ENCODE peak calls at places on chromosome 20, in ten cellular contexts. One of them, this sample, is unnamed.
A peak's percentile ranks its signal among the peaks of the same experiment; 100 is the strongest.

GRCh38 chr20:43844778-43845614 is 69.7 kb upstream of the TOX2 start:
- DNase-seq in breast epithelium: no peak
- DNase-seq in Calu3: no peak
- DNase-seq in gastrocnemius medialis: no peak
- DNase-seq in endothelial cell: no peak
- DNase-seq in tibial nerve: no peak
- DNase-seq in HCT116: peak; percentile 74
- DNase-seq in fibroblast of mammary gland: peak; percentile 97
- DNase-seq in fibroblast of lung: peak; percentile 96
- DNase-seq in MCF 10A: peak; percentile 68
- DNase-seq in this sample: no peak

GRCh38 chr20:44973053-44973452 is 6.7 kb downstream of the STK4 start:
- DNase-seq in Calu3: no peak
- DNase-seq in MCF 10A: peak; percentile 34
- DNase-seq in tibial nerve: no peak
- DNase-seq in breast epithelium: no peak
- DNase-seq in fibroblast of lung: no peak
- DNase-seq in fibroblast of mammary gland: no peak
- DNase-seq in HCT116: no peak
- DNase-seq in gastrocnemius medialis: no peak
- DNase-seq in endothelial cell: no peak
- DNase-seq in this sample: no peak

GRCh38 chr20:20286061-20286460 is 81.8 kb upstream of the INSM1 start:
- DNase-seq in fibroblast of mammary gland: no peak
- DNase-seq in Calu3: no peak
- DNase-seq in breast epithelium: no peak
- DNase-seq in HCT116: no peak
- DNase-seq in endothelial cell: no peak
- DNase-seq in tibial nerve: no peak
- DNase-seq in fibroblast of lung: no peak
- DNase-seq in MCF 10A: no peak
- DNase-seq in gastrocnemius medialis: no peak
- DNase-seq in this sample: no peak

GRCh38 chr20:881051-881820 is 34.9 kb downstream of the ANGPT4 start:
- DNase-seq in tibial nerve: no peak
- DNase-seq in MCF 10A: peak; percentile 94
- DNase-seq in breast epithelium: no peak
- DNase-seq in fibroblast of mammary gland: peak; percentile 52
- DNase-seq in fibroblast of lung: peak; percentile 23
- DNase-seq in Calu3: peak; percentile 58
- DNase-seq in endothelial cell: no peak
- DNase-seq in gastrocnemius medialis: no peak
- DNase-seq in HCT116: peak; percentile 74
- DNase-seq in this sample: no peak

GRCh38 chr20:54355631-54356280 is 119.6 kb upstream of the DOK5 start:
- DNase-seq in fibroblast of mammary gland: peak; percentile 13
- DNase-seq in fibroblast of lung: peak; percentile 53
- DNase-seq in Calu3: no peak
- DNase-seq in gastrocnemius medialis: no peak
- DNase-seq in endothelial cell: no peak
- DNase-seq in MCF 10A: peak; percentile 49
- DNase-seq in breast epithelium: no peak
- DNase-seq in tibial nerve: no peak
- DNase-seq in HCT116: no peak
- DNase-seq in this sample: no peak

GRCh38 chr20:31822421-31823330 is 3.5 kb downstream of the MYLK2 start:
- DNase-seq in HCT116: no peak
- DNase-seq in gastrocnemius medialis: peak; percentile 81
- DNase-seq in endothelial cell: peak; percentile 86
- DNase-seq in breast epithelium: peak; percentile 80
- DNase-seq in Calu3: peak; percentile 88
- DNase-seq in fibroblast of mammary gland: peak; percentile 48
- DNase-seq in tibial nerve: peak; percentile 79
- DNase-seq in MCF 10A: peak; percentile 70
- DNase-seq in fibroblast of lung: peak; percentile 62
- DNase-seq in this sample: peak; percentile 91

GRCh38 chr20:62685781-62686555 is 22.7 kb upstream of the NTSR1 start:
- DNase-seq in fibroblast of lung: no peak
- DNase-seq in Calu3: no peak
- DNase-seq in fibroblast of mammary gland: no peak
- DNase-seq in endothelial cell: no peak
- DNase-seq in tibial nerve: peak; percentile 22
- DNase-seq in breast epithelium: no peak
- DNase-seq in gastrocnemius medialis: no peak
- DNase-seq in HCT116: no peak
- DNase-seq in MCF 10A: no peak
- DNase-seq in this sample: no peak

GRCh38 chr20:36322131-36322530 is 16.0 kb downstream of the DLGAP4 start:
- DNase-seq in gastrocnemius medialis: no peak
- DNase-seq in breast epithelium: no peak
- DNase-seq in tibial nerve: no peak
- DNase-seq in fibroblast of mammary gland: no peak
- DNase-seq in endothelial cell: no peak
- DNase-seq in HCT116: no peak
- DNase-seq in fibroblast of lung: no peak
- DNase-seq in Calu3: no peak
- DNase-seq in MCF 10A: no peak
- DNase-seq in this sample: peak; percentile 52

GRCh38 chr20:24782801-24783630 is 166.1 kb upstream of the CST7 start:
- DNase-seq in Calu3: no peak
- DNase-seq in endothelial cell: peak; percentile 49
- DNase-seq in fibroblast of lung: no peak
- DNase-seq in fibroblast of mammary gland: no peak
- DNase-seq in HCT116: no peak
- DNase-seq in gastrocnemius medialis: no peak
- DNase-seq in breast epithelium: no peak
- DNase-seq in MCF 10A: no peak
- DNase-seq in tibial nerve: no peak
- DNase-seq in this sample: peak; percentile 84

GRCh38 chr20:21436186-21436585 is 38.9 kb upstream of the NKX2-4 start:
- DNase-seq in HCT116: peak; percentile 18
- DNase-seq in endothelial cell: no peak
- DNase-seq in tibial nerve: no peak
- DNase-seq in gastrocnemius medialis: no peak
- DNase-seq in fibroblast of lung: peak; percentile 23
- DNase-seq in MCF 10A: peak; percentile 54
- DNase-seq in breast epithelium: no peak
- DNase-seq in Calu3: no peak
- DNase-seq in fibroblast of mammary gland: peak; percentile 68
- DNase-seq in this sample: no peak

GRCh38 chr20:48460681-48461080 is 367.1 kb downstream of the PREX1 start:
- DNase-seq in HCT116: no peak
- DNase-seq in tibial nerve: no peak
- DNase-seq in MCF 10A: no peak
- DNase-seq in endothelial cell: no peak
- DNase-seq in fibroblast of lung: no peak
- DNase-seq in Calu3: no peak
- DNase-seq in fibroblast of mammary gland: no peak
- DNase-seq in breast epithelium: peak; percentile 20
- DNase-seq in gastrocnemius medialis: no peak
- DNase-seq in this sample: no peak

GRCh38 chr20:35303382-35303734 is 11.1 kb upstream of the FAM83C start:
- DNase-seq in MCF 10A: no peak
- DNase-seq in HCT116: no peak
- DNase-seq in fibroblast of lung: no peak
- DNase-seq in gastrocnemius medialis: no peak
- DNase-seq in tibial nerve: no peak
- DNase-seq in Calu3: no peak
- DNase-seq in breast epithelium: no peak
- DNase-seq in fibroblast of mammary gland: no peak
- DNase-seq in endothelial cell: no peak
- DNase-seq in this sample: no peak

GRCh38 chr20:32918296-32918695 is 59.6 kb downstream of the EFCAB8 start:
- DNase-seq in MCF 10A: no peak
- DNase-seq in fibroblast of mammary gland: no peak
- DNase-seq in HCT116: no peak
- DNase-seq in breast epithelium: no peak
- DNase-seq in gastrocnemius medialis: no peak
- DNase-seq in fibroblast of lung: no peak
- DNase-seq in endothelial cell: no peak
- DNase-seq in Calu3: no peak
- DNase-seq in tibial nerve: no peak
- DNase-seq in this sample: no peak

GRCh38 chr20:23889775-23890187 is 10.2 kb upstream of the CST5 start:
- DNase-seq in MCF 10A: peak; percentile 20
- DNase-seq in fibroblast of mammary gland: peak; percentile 57
- DNase-seq in Calu3: peak; percentile 30
- DNase-seq in gastrocnemius medialis: no peak
- DNase-seq in HCT116: peak; percentile 10
- DNase-seq in tibial nerve: no peak
- DNase-seq in fibroblast of lung: peak; percentile 14
- DNase-seq in endothelial cell: peak; percentile 70
- DNase-seq in breast epithelium: no peak
- DNase-seq in this sample: no peak

DNA sequence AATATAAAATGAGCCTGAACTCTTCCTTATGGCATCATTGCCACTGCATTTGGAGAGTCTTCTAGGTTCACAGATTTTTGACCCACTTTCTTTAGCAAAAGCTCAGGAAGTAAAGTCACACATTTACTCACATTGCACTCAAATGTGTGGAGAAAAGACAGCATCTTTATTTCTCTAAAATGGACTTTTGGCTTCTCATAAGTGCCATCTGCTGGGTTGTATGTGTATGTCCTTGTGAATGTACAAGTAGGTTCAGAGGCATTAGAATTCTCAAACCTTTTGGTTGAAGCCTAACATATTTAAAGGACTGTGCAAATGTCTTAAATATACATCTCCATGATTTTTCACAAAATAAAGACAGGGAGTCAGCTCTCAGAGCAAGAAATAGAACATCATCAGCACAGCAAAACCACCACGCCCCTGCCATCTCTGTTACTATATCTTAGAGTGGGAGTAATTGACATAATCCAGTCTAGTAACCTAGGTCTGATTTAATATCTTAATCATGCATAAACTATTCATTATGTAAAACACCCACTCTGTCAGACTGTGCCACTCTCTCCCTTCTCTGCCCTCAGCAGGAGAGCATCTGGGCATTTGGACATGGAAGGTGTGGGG is 42.2 kb upstream of the SPTLC3 start:
- DNase-seq in tibial nerve: no peak
- DNase-seq in fibroblast of mammary gland: peak; percentile 63
- DNase-seq in endothelial cell: no peak
- DNase-seq in HCT116: no peak
- DNase-seq in gastrocnemius medialis: no peak
- DNase-seq in fibroblast of lung: peak; percentile 76
- DNase-seq in MCF 10A: peak; percentile 40
- DNase-seq in breast epithelium: no peak
- DNase-seq in Calu3: no peak
- DNase-seq in this sample: no peak
- TF ChIP-seq CTCF in tibial nerve: peak; percentile 19
- TF ChIP-seq CTCF in fibroblast of mammary gland: peak; percentile 54
- TF ChIP-seq CTCF in endothelial cell: no peak
- TF ChIP-seq CTCF in HCT116: no peak
- TF ChIP-seq CTCF in gastrocnemius medialis: no peak
- TF ChIP-seq CTCF in fibroblast of lung: peak; percentile 59
- TF ChIP-seq CTCF in MCF 10A: peak; percentile 51
- TF ChIP-seq CTCF in breast epithelium: no peak
- TF ChIP-seq CTCF in Calu3: no peak
- TF ChIP-seq CTCF in this sample: peak; percentile 85

DNA sequence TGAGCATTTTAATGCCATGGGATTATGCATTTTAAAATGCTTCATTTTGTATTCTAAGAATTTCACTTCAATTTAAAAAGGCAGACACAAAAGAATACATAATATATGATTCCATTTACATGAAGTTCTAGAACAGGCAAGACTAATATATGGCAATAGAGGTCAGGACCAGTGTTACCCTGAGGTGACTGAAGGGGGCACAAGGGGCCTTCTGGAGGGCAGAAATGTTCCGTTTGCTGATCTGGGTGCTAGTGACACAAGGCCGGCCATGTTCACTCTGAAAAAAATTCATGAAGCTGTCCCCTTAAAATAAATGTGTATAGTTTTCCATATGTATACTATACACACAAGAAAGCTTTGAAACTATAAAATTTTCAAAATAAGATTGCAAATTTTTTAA is 28.5 kb downstream of the TASP1 start:
- DNase-seq in gastrocnemius medialis: no peak
- DNase-seq in breast epithelium: no peak
- DNase-seq in fibroblast of mammary gland: no peak
- DNase-seq in HCT116: no peak
- DNase-seq in tibial nerve: no peak
- DNase-seq in fibroblast of lung: no peak
- DNase-seq in MCF 10A: peak; percentile 5
- DNase-seq in Calu3: peak; percentile 4
- DNase-seq in endothelial cell: peak; percentile 14
- DNase-seq in this sample: no peak
- TF ChIP-seq CTCF in gastrocnemius medialis: no peak
- TF ChIP-seq CTCF in breast epithelium: no peak
- TF ChIP-seq CTCF in fibroblast of mammary gland: peak; percentile 18
- TF ChIP-seq CTCF in HCT116: no peak
- TF ChIP-seq CTCF in tibial nerve: peak; percentile 11
- TF ChIP-seq CTCF in fibroblast of lung: no peak
- TF ChIP-seq CTCF in MCF 10A: no peak
- TF ChIP-seq CTCF in Calu3: no peak
- TF ChIP-seq CTCF in endothelial cell: no peak
- TF ChIP-seq CTCF in this sample: peak; percentile 15

GRCh38 chr20:22438346-22438745 is 146.0 kb downstream of the FOXA2 start:
- DNase-seq in Calu3: no peak
- DNase-seq in fibroblast of mammary gland: no peak
- DNase-seq in endothelial cell: no peak
- DNase-seq in tibial nerve: no peak
- DNase-seq in gastrocnemius medialis: no peak
- DNase-seq in fibroblast of lung: no peak
- DNase-seq in breast epithelium: no peak
- DNase-seq in HCT116: no peak
- DNase-seq in MCF 10A: no peak
- DNase-seq in this sample: no peak

GRCh38 chr20:22442318-22442717 is 142.1 kb downstream of the FOXA2 start:
- DNase-seq in Calu3: no peak
- DNase-seq in tibial nerve: no peak
- DNase-seq in endothelial cell: no peak
- DNase-seq in fibroblast of lung: no peak
- DNase-seq in HCT116: no peak
- DNase-seq in breast epithelium: no peak
- DNase-seq in gastrocnemius medialis: no peak
- DNase-seq in fibroblast of mammary gland: no peak
- DNase-seq in MCF 10A: no peak
- DNase-seq in this sample: no peak

GRCh38 chr20:22437354-22437753 is 147.0 kb downstream of the FOXA2 start:
- DNase-seq in fibroblast of mammary gland: no peak
- DNase-seq in fibroblast of lung: no peak
- DNase-seq in breast epithelium: no peak
- DNase-seq in MCF 10A: no peak
- DNase-seq in Calu3: no peak
- DNase-seq in tibial nerve: no peak
- DNase-seq in gastrocnemius medialis: no peak
- DNase-seq in endothelial cell: no peak
- DNase-seq in HCT116: no peak
- DNase-seq in this sample: no peak

GRCh38 chr20:22438926-22439325 is 145.4 kb downstream of the FOXA2 start:
- DNase-seq in Calu3: no peak
- DNase-seq in HCT116: peak; percentile 4
- DNase-seq in breast epithelium: no peak
- DNase-seq in endothelial cell: peak; percentile 14
- DNase-seq in MCF 10A: peak; percentile 9
- DNase-seq in fibroblast of lung: no peak
- DNase-seq in tibial nerve: no peak
- DNase-seq in fibroblast of mammary gland: no peak
- DNase-seq in gastrocnemius medialis: no peak
- DNase-seq in this sample: no peak
- TF ChIP-seq CTCF in Calu3: no peak
- TF ChIP-seq CTCF in HCT116: no peak
- TF ChIP-seq CTCF in breast epithelium: no peak
- TF ChIP-seq CTCF in endothelial cell: peak; percentile 32
- TF ChIP-seq CTCF in MCF 10A: no peak
- TF ChIP-seq CTCF in fibroblast of lung: peak; percentile 4
- TF ChIP-seq CTCF in tibial nerve: no peak
- TF ChIP-seq CTCF in fibroblast of mammary gland: peak; percentile 25
- TF ChIP-seq CTCF in gastrocnemius medialis: no peak
- TF ChIP-seq CTCF in this sample: no peak

GRCh38 chr20:34262488-34263288 is 21.5 kb downstream of the ASIP start:
- DNase-seq in fibroblast of lung: peak; percentile 56
- DNase-seq in MCF 10A: peak; percentile 60
- DNase-seq in gastrocnemius medialis: peak; percentile 19
- DNase-seq in fibroblast of mammary gland: peak; percentile 75
- DNase-seq in endothelial cell: no peak
- DNase-seq in HCT116: no peak
- DNase-seq in breast epithelium: no peak
- DNase-seq in tibial nerve: no peak
- DNase-seq in Calu3: no peak
- DNase-seq in this sample: no peak
- TF ChIP-seq CTCF in fibroblast of lung: no peak
- TF ChIP-seq CTCF in MCF 10A: no peak
- TF ChIP-seq CTCF in gastrocnemius medialis: no peak
- TF ChIP-seq CTCF in fibroblast of mammary gland: no peak
- TF ChIP-seq CTCF in endothelial cell: no peak
- TF ChIP-seq CTCF in HCT116: no peak
- TF ChIP-seq CTCF in breast epithelium: no peak
- TF ChIP-seq CTCF in tibial nerve: no peak
- TF ChIP-seq CTCF in Calu3: no peak
- TF ChIP-seq CTCF in this sample: no peak